ENCODE peak calls at places on chromosomes 16 and 17, in eight cellular contexts. F is stomach; D is stimulated activated CD4-positive, alpha-beta T cell treated with anti-CD3 and anti-CD28 coated beads, Interleukin-15, amount 100 ng/mL, for 1 hour; C is amniotic epithelial cell; N is GM23338; E is activated T-helper 1 cell treated with anti-CD3 and anti-CD28 coated beads, Interleukin-2, amount 50 U/mL, for 16 hours; Y is kidney glomerular epithelial cell; Z is activated naive CD4-positive, alpha-beta T cell. X is an unnamed sample.

GRCh38 chr17:19508327-19508867 is 25.3 kb upstream of the SLC47A1 start:
- DNase-seq in D (peak; percentile 44), C (no peak), E (peak; percentile 45), F (no peak), Y (no peak), Z (no peak), N (peak; percentile 32), X (peak; percentile 46)

GRCh38 chr17:66184392-66184791 is 7.5 kb downstream of the CEP112 start:
- DNase-seq in D (no peak), E (no peak), Y (no peak), C (no peak), Z (no peak), N (no peak), F (no peak), X (no peak)

GRCh38 chr16:55842369-55843104 is 9.6 kb upstream of the CES1 start:
- DNase-seq in D (no peak), E (no peak), N (peak; percentile 76), F (no peak), Y (peak; percentile 26), Z (no peak), C (peak; percentile 12), X (no peak)

GRCh38 chr17:77343031-77343866 is 202.5 kb downstream of the SEC14L1 start:
- DNase-seq in C (no peak), E (no peak), Y (no peak), N (no peak), F (peak; percentile 16), D (no peak), Z (no peak), X (no peak)

GRCh38 chr16:48000622-48001021 is 155.2 kb downstream of the ABCC12 start:
- DNase-seq in F (no peak), D (no peak), Z (no peak), E (no peak), Y (no peak), C (no peak), N (no peak), X (no peak)

GRCh38 chr16:85446846-85447656 is 166.1 kb upstream of the GSE1 start:
- DNase-seq in C (no peak), Z (no peak), F (peak; percentile 54), N (no peak), D (no peak), Y (no peak), E (no peak), X (no peak)

GRCh38 chr17:65638221-65638940 is 76.9 kb upstream of the AXIN2 start:
- DNase-seq in D (no peak), C (peak; percentile 72), E (no peak), F (peak; percentile 57), Y (no peak), N (peak; percentile 36), Z (no peak), X (no peak)

GRCh38 chr17:40903129-40903847 is 18.2 kb upstream of the KRT20 start:
- DNase-seq in Y (peak; percentile 99), C (peak; percentile 79), F (peak; percentile 36), D (no peak), N (no peak), Z (no peak), E (no peak), X (no peak)

GRCh38 chr17:61809816-61810392 is 53.4 kb downstream of the BRIP1 start:
- DNase-seq in Z (no peak), N (no peak), C (peak; percentile 72), Y (no peak), D (no peak), E (no peak), F (no peak), X (no peak)

GRCh38 chr17:15900871-15901270 is 44.1 kb upstream of the ADORA2B start:
- DNase-seq in Z (no peak), F (no peak), C (no peak), N (no peak), E (no peak), Y (no peak), D (no peak), X (no peak)

GRCh38 chr17:15513058-15513858 is 45.8 kb upstream of the CDRT4 start:
- DNase-seq in D (no peak), E (no peak), N (no peak), C (peak; percentile 17), Z (no peak), F (no peak), Y (no peak), X (no peak)

GRCh38 chr16:49921791-49922456 is 66.0 kb upstream of the ZNF423 start:
- DNase-seq in N (peak; percentile 90), D (peak; percentile 2), C (peak; percentile 3), Y (peak; percentile 58), F (peak; percentile 62), E (no peak), Z (no peak), X (peak; percentile 82)

GRCh38 chr17:37079735-37080134 is 131.0 kb downstream of the AATF start:
- DNase-seq in C (peak; percentile 72), D (no peak), F (no peak), N (no peak), Z (no peak), Y (no peak), E (no peak), X (no peak)

GRCh38 chr17:74757502-74757901 is 9.1 kb downstream of the NHERF1 start:
- DNase-seq in D (no peak), N (no peak), F (peak; percentile 73), E (no peak), Z (no peak), Y (no peak), C (no peak), X (no peak)

GRCh38 chr16:13316008-13316407 is 414.6 kb downstream of the SHISA9 start:
- DNase-seq in Y (peak; percentile 82), F (no peak), N (no peak), C (peak; percentile 12), E (no peak), Z (no peak), D (no peak), X (no peak)

GRCh38 chr16:680967-681745 is 946 bp downstream of the STUB1 start:
- DNase-seq in D (no peak), Z (no peak), C (peak; percentile 36), N (peak; percentile 66), F (peak; percentile 51), Y (no peak), E (no peak), X (no peak)

GRCh38 chr16:56664506-56664905 is 3.4 kb downstream of the MT1G start:
- DNase-seq in Z (no peak), E (no peak), C (no peak), Y (no peak), D (no peak), N (no peak), F (no peak), X (no peak)

GRCh38 chr17:59372138-59372751 is 40.8 kb downstream of the YPEL2 start:
- DNase-seq in Z (no peak), N (no peak), D (no peak), E (no peak), F (peak; percentile 53), Y (peak; percentile 31), C (peak; percentile 96), X (no peak)

GRCh38 chr16:46607529-46607928 is 13.7 kb downstream of the SHCBP1 start:
- DNase-seq in Z (no peak), D (no peak), F (no peak), E (no peak), N (peak; percentile 26), Y (peak; percentile 62), C (peak; percentile 78), X (no peak)

GRCh38 chr16:86292171-86292775 is 218.1 kb upstream of the FOXF1 start:
- DNase-seq in D (no peak), Y (no peak), N (no peak), E (no peak), Z (no peak), F (no peak), C (no peak), X (no peak)

X was measured in glutamatergic neuron.